ENCODE peak calls at places on chromosomes 13 and 19, in four cellular contexts. L is heart left ventricle, M is A549, W is cardiac muscle cell. X is an unnamed sample.

GRCh38 chr19:40492274-40492673 is 25.5 kb downstream of the SPTBN4 start:
- DNase-seq in L (no peak), M (no peak), W (no peak), X (no peak)

GRCh38 chr19:533485-534058 is 2.0 kb downstream of the CDC34 start:
- DNase-seq in L (no peak), M (no peak), W (no peak), X (no peak)

GRCh38 chr19:41887711-41888382 is 4.9 kb downstream of the ARHGEF1 start:
- DNase-seq in L (no peak), M (no peak), W (peak), X (no peak)

GRCh38 chr13:57763689-57764088 is 132.1 kb downstream of the PCDH17 start:
- DNase-seq in L (no peak), M (no peak), W (no peak), X (no peak)

GRCh38 chr19:32542477-32543106 is 38.4 kb upstream of the PDCD5 start:
- DNase-seq in L (no peak), M (no peak), W (no peak), X (no peak)

GRCh38 chr13:112645327-112645914 is 44.4 kb upstream of the ATP11A start:
- DNase-seq in L (no peak), M (no peak), W (no peak), X (no peak)

GRCh38 chr13:66661336-66661735 is 568.8 kb downstream of the PCDH9 start:
- DNase-seq in L (no peak), M (no peak), W (no peak), X (no peak)

GRCh38 chr13:40102854-40103253 is 447.4 kb downstream of the COG6 start:
- DNase-seq in L (no peak), M (peak), W (peak), X (peak)

GRCh38 chr13:79281335-79281734 is 124.7 kb downstream of the RBM26 start:
- DNase-seq in L (no peak), M (no peak), W (no peak), X (no peak)

GRCh38 chr13:96984061-96984508 is 10.2 kb downstream of the OXGR1 start:
- DNase-seq in L (peak), M (no peak), W (peak), X (no peak)

GRCh38 chr13:44346534-44346933 is 27.1 kb upstream of the SERP2 start:
- DNase-seq in L (no peak), M (no peak), W (no peak), X (no peak)

GRCh38 chr19:6068711-6069110 is 41.6 kb downstream of the RFX2 start:
- DNase-seq in L (no peak), M (no peak), W (no peak), X (peak)

GRCh38 chr19:34096020-34096915 is 76.0 kb upstream of the LSM14A start:
- DNase-seq in L (no peak), M (peak), W (peak), X (peak)

GRCh38 chr19:801030-801860 is 4.0 kb downstream of the PTBP1 start:
- DNase-seq in L (peak), M (no peak), W (peak), X (peak)

GRCh38 chr13:66391322-66391721 is 838.8 kb downstream of the PCDH9 start:
- DNase-seq in L (no peak), M (no peak), W (no peak), X (no peak)

GRCh38 chr13:91314888-91315287 is 32.6 kb upstream of the MIR17HG start:
- DNase-seq in L (no peak), M (no peak), W (no peak), X (no peak)

GRCh38 chr19:9431475-9431874 is 3.9 kb downstream of the ZNF266 start:
- DNase-seq in L (peak), M (no peak), W (peak), X (no peak)

GRCh38 chr13:114121496-114122466 is 10.6 kb downstream of the RASA3 start:
- DNase-seq in L (no peak), M (no peak), W (no peak), X (no peak)

GRCh38 chr19:1130801-1131717 is 27.3 kb downstream of the GPX4 start:
- DNase-seq in L (no peak), M (no peak), W (peak), X (peak)

GRCh38 chr13:54078271-54078670 is 1049.7 kb downstream of the OLFM4 start:
- DNase-seq in L (no peak), M (no peak), W (no peak), X (no peak)

GRCh38 chr19:46604781-46605355 is 3.7 kb downstream of the CALM3 start:
- DNase-seq in L (no peak), M (no peak), W (no peak), X (no peak)

GRCh38 chr13:113845723-113846638 is 17.9 kb downstream of the GAS6 start:
- DNase-seq in L (no peak), M (no peak), W (no peak), X (no peak)

GRCh38 chr19:3095375-3096191 is 1.4 kb downstream of the GNA11 start:
- DNase-seq in L (no peak), M (no peak), W (no peak), X (no peak)

GRCh38 chr19:2578911-2579677 is 103.2 kb downstream of the GADD45B start:
- DNase-seq in L (peak), M (peak), W (peak), X (peak)

GRCh38 chr19:15315101-15315500 is 17.2 kb downstream of the BRD4 start:
- DNase-seq in L (no peak), M (no peak), W (no peak), X (no peak)

GRCh38 chr19:15320118-15320517 is 12.2 kb downstream of the BRD4 start:
- DNase-seq in L (no peak), M (no peak), W (no peak), X (peak)

GRCh38 chr19:15318241-15318691 is 14.1 kb downstream of the BRD4 start:
- DNase-seq in L (no peak), M (no peak), W (no peak), X (no peak)

GRCh38 chr19:15316498-15316897 is 15.8 kb downstream of the BRD4 start:
- DNase-seq in L (no peak), M (no peak), W (no peak), X (no peak)

DNA sequence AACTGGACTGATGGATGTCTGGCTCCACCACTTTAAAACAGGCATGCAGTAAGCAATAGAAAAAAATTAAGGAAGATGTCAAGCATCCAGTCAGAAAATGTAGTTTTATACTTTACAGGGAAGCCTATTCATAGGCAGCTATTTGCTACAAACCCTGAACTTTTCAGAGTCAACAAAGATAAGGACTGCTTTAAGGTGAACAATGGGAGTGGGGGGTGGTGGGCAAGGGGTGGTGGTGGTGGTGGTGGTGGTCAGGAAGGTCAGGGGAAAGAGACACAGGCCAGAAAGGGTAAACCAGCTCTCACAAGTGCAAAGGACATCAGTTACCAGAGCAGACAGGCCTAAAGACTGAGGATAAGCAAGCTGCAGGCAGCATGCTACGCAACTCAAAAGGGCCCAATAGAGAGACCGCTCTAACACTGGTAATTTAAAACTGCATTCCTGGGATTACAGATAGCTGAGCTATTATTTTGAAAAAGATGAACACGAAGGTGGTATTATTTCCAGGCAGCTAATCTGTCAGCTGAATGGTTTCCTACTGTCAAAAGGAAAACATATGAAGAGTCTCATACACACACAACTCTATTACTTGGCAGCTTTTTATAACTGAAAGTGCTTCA is 14.8 kb downstream of the BRD4 start:
- DNase-seq in L (no peak), M (no peak), W (peak), X (peak)
- H3K4me3 ChIP-seq in L (no peak), M (no peak), W (no peak), X (no peak)

GRCh38 chr19:53308339-53308811 is 25.2 kb upstream of the ZNF845 start:
- DNase-seq in L (no peak), M (no peak), W (peak), X (no peak)
- TF ChIP-seq CTCF in L (peak), M (no peak), W (no peak), X (peak)

GRCh38 chr13:98445340-98446233 is 131.3 kb downstream of the STK24 start:
- DNase-seq in L (peak), M (peak), W (peak), X (peak)
- H3K4me3 ChIP-seq in L (no peak), M (no peak), W (no peak), X (no peak)

DNA sequence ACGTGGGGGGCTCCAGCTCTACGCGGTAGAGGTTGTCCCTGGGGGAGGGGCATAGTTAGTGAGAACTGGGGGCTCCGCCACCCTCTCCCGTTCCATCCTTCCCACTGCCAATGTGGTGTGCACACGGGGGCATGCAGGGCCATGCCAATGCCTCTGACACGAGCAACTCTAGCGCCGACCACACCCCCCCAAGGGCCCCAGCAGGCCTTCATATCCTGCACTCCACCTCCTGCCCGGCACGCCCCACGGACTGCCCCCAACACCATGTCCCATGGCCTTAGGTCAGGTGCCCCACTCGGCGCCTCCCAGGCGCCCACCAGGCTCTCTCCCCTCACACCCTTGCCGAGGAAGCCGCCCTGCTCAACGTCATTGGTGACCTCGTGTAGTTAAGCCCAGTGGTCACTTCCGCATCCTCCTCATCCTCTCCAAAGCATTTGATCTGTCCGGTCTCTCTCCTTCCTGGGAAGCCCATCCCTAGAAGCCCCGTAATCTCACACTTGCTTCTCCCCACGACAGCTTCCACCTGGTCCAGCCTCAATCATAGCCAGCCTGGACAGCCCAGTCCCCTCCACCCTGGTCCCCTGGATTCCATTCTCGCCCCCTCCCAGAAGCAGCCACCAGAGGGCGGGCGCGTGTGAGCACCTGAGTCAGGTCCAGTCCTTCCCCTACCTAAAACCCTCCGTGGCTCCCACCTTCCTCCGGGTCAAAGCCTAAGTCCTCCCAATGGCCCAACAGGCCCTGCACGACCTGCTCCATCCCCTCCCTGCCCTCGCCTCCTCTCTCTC is 2.1 kb downstream of the SEMA6B start:
- DNase-seq in L (no peak), M (no peak), W (no peak), X (no peak)
- TF ChIP-seq CTCF in L (no peak), M (no peak), W (peak), X (no peak)

GRCh38 chr19:50418186-50419021 is at the start of gene SPIB:
- DNase-seq in L (no peak), M (no peak), W (no peak), X (no peak)
- H3K4me3 ChIP-seq in L (no peak), M (no peak), W (peak), X (no peak)

DNA sequence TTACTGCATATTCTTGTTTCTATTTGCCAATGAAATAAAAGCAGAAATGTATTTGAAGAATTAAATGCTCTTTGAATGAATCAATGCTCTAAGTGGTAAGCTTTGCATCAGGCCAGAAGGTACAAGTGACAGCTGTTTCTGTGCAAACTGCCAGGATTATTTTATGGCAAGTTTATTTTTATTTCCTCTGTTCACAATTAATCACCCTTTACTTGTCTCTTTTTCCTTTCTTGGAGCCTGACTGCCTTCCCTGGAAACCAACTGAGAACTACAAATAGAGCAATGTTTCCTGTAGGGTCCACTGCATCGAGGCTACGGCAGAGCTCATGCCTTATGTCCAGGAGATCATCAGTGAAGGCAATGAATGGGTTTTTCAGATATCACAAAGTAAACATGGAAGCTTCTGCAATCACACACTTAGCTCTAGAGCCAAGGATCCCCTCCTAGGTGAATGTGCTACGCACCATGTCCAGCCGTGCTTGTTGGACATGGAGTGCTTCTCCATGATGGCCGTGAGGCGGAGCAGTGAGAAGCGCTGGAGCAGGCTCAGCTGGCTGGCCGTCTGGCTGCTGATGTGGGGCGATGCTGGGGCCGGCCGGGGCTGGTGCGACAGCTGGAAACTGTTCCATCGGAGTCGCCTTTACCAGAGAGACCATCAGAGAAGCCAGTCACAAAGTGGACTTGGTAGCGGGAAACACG is 110.8 kb downstream of the KL start:
- DNase-seq in L (peak), M (no peak), W (peak), X (peak)
- TF ChIP-seq CTCF in L (peak), M (no peak), W (peak), X (peak)